ENCODE peak calls at places on chromosome 3, in eight cellular contexts. M is stomach, U is tibial nerve, D is A549, H is ovary, C is SK-N-SH, S is esophagus muscularis mucosa, L is sigmoid colon. R is an unnamed sample.

GRCh38 chr3:110485389-110485788 is 586.2 kb upstream of the NECTIN3 start:
- DNase-seq in M (no peak), U (no peak), D (no peak), H (no peak), C (no peak), S (no peak), L (no peak), R (no peak)

GRCh38 chr3:186057594-186057993 is 51.3 kb downstream of the ETV5 start:
- DNase-seq in M (no peak), U (no peak), D (peak), H (no peak), C (no peak), S (no peak), L (no peak), R (no peak)

GRCh38 chr3:188345223-188345622 is 191.3 kb downstream of the LPP start:
- DNase-seq in M (no peak), U (no peak), D (no peak), H (no peak), C (no peak), S (no peak), L (no peak), R (no peak)

GRCh38 chr3:141412936-141413354 is 44.6 kb downstream of the ZBTB38 start:
- DNase-seq in M (peak), U (peak), D (peak), H (peak), C (no peak), S (peak), L (peak), R (peak)

GRCh38 chr3:156781310-156782230 is 44.6 kb upstream of the LEKR1 start:
- DNase-seq in M (peak), U (no peak), D (peak), H (no peak), C (no peak), S (no peak), L (no peak), R (no peak)

GRCh38 chr3:184788751-184789150 is 23.2 kb upstream of the VPS8 start:
- DNase-seq in M (no peak), U (no peak), D (no peak), H (no peak), C (peak), S (no peak), L (no peak), R (no peak)

GRCh38 chr3:190618349-190619030 is 104.6 kb downstream of the IL1RAP start:
- DNase-seq in M (no peak), U (no peak), D (no peak), H (no peak), C (no peak), S (no peak), L (no peak), R (no peak)

GRCh38 chr3:120688121-120688520 is 6.1 kb upstream of the HGD start:
- DNase-seq in M (no peak), U (no peak), D (no peak), H (no peak), C (no peak), S (no peak), L (no peak), R (no peak)

GRCh38 chr3:190281308-190282051 is 40.8 kb downstream of the CLDN1 start:
- DNase-seq in M (no peak), U (no peak), D (no peak), H (peak), C (no peak), S (no peak), L (no peak), R (no peak)

GRCh38 chr3:88031543-88032148 is 27.2 kb downstream of the CGGBP1 start:
- DNase-seq in M (no peak), U (no peak), D (no peak), H (no peak), C (no peak), S (no peak), L (no peak), R (no peak)

GRCh38 chr3:111072016-111072891 is 638 bp downstream of the NECTIN3 start:
- DNase-seq in M (peak), U (no peak), D (peak), H (peak), C (no peak), S (no peak), L (peak), R (peak)

DNA sequence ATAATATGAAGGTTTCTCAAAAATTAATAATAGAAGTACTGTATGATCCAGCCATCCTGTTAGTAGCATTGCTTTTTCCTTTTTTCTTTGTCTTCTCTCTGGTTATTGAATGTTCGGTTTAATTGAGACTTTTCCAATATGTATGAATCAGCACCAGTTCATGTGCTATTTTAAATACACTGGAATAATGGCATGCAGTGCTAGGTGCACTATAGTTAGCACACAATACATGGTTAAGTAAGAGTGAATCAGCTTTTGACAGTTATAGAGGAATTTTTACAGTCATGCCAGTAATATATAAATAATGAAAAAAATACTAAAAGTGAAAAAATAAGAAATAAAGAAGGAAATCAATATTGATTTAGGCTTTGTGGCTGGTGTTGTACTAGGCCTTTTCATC is 113.8 kb upstream of the STRIT1 start:
- DNase-seq in M (no peak), U (no peak), D (no peak), H (no peak), C (no peak), S (no peak), L (no peak), R (no peak)
- TF ChIP-seq EP300 in M (no peak), U (no peak), D (no peak), H (no peak), C (no peak), S (no peak), L (no peak), R (no peak)

GRCh38 chr3:101479022-101479421 is 34.0 kb downstream of the SENP7 start:
- DNase-seq in M (no peak), U (no peak), D (no peak), H (no peak), C (no peak), S (no peak), L (no peak), R (no peak)

GRCh38 chr3:101484805-101485620 is 28.0 kb downstream of the SENP7 start:
- DNase-seq in M (no peak), U (no peak), D (peak), H (no peak), C (no peak), S (no peak), L (no peak), R (no peak)
- TF ChIP-seq EP300 in M (no peak), U (no peak), D (no peak), H (no peak), C (no peak), S (no peak), L (no peak), R (no peak)

GRCh38 chr3:58167431-58168351 is 43.1 kb downstream of the DNASE1L3 start:
- DNase-seq in M (peak), U (peak), D (peak), H (peak), C (peak), S (no peak), L (peak), R (peak)
- TF ChIP-seq EP300 in M (no peak), U (peak), D (no peak), H (no peak), C (no peak), S (no peak), L (no peak), R (no peak)

DNA sequence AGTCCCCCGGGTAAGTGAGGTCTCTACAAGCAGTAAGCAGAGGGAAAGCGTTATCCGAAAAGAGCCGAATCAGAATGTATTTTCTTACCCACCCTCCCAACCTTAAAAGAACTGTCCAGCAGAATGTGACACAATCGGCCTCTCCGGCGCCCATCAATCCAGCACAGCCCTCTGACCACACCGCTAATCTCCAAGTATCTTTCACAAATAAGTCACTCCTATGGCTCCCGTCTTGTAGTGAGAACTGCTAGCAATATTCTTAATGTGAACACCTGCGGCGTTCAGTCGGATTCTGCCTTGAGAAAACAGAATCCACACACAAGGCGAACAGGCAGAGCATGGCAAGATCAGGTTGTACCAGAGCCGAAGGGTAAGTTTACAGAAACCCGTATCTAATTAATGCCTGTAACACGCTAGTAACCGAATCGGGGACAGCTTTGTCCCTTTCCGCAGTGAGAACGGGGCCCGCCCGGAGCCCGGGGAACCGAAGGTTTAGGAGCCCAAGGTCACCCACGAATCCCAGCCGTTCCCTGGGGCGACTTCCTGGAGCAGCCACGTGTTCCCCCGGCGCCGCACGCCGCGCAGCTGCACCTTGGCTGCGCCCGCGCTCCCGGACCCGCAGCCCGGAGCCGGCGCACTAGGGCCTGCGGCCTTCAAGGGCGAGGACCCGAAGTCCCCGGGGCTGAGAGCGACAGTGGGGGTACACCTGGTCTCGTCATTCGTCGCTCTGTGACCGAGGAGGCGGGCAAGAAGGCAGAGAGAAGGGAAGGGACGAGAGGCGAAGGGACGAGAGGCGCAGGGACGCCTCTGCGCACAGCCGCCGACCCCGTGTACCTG is 675 bp downstream of the TFRC start:
- DNase-seq in M (peak), U (no peak), D (peak), H (peak), C (peak), S (no peak), L (peak), R (peak)
- TF ChIP-seq EP300 in M (no peak), U (no peak), D (no peak), H (no peak), C (no peak), S (no peak), L (no peak), R (no peak)

GRCh38 chr3:7305561-7305960 is 444.6 kb downstream of the GRM7 start:
- DNase-seq in M (no peak), U (no peak), D (no peak), H (no peak), C (no peak), S (no peak), L (no peak), R (no peak)
- TF ChIP-seq EP300 in M (no peak), U (no peak), D (no peak), H (no peak), C (no peak), S (no peak), L (no peak), R (no peak)

GRCh38 chr3:11445883-11446282 is 173.7 kb downstream of the ATG7 start:
- DNase-seq in M (no peak), U (no peak), D (no peak), H (peak), C (no peak), S (no peak), L (no peak), R (no peak)
- TF ChIP-seq EP300 in M (no peak), U (no peak), D (no peak), H (no peak), C (no peak), S (no peak), L (no peak), R (no peak)

DNA sequence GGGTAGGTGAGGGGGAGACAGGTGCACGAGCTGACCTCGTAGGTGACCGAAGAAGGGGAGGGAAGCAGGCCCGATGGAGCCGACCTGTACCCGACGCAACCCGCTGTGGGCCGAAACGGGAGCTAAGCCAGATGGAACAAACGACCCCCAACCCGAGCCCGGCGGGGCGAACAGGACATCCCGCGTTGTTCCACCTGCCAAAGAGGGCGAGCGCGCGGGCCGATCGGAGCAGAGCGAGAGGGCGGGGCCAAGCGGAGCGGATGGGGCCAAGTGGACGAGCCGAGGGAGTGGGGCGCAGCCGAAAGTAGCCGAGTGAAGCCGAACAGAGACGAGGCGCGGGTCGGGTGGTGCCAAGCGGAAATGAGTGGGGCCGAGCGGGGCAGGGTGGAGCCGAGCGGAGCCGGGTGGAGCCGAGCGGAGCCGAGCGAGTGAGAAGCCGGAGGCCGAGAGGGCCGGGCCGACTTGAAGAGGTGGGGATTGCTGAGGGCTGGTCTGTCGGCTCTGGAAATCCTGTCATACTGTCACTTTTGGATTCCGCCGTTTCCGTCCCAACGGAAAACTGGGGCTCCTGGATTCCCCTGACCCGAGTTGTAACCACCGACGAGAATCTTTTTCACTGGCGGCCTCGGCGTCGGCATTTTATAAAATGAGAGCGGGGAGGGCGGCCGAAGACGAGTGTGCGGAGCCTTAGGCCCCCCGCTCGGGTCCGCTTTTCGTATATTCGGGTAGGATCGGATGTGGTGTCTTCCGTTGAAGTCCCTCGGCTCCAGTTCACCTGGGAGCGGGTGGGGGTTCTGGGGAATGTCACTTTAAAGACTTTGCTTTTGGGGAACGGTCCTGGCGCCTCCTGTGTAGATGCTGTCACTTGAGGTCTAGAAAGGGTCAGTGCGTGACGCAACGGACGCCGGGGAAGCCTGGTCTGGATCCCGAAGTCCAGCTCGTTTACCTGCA is 15.6 kb upstream of the WNT7A start:
- DNase-seq in M (peak), U (peak), D (peak), H (peak), C (peak), S (peak), L (peak), R (peak)
- TF ChIP-seq EP300 in M (no peak), U (peak), D (no peak), H (no peak), C (no peak), S (no peak), L (no peak), R (no peak)

DNA sequence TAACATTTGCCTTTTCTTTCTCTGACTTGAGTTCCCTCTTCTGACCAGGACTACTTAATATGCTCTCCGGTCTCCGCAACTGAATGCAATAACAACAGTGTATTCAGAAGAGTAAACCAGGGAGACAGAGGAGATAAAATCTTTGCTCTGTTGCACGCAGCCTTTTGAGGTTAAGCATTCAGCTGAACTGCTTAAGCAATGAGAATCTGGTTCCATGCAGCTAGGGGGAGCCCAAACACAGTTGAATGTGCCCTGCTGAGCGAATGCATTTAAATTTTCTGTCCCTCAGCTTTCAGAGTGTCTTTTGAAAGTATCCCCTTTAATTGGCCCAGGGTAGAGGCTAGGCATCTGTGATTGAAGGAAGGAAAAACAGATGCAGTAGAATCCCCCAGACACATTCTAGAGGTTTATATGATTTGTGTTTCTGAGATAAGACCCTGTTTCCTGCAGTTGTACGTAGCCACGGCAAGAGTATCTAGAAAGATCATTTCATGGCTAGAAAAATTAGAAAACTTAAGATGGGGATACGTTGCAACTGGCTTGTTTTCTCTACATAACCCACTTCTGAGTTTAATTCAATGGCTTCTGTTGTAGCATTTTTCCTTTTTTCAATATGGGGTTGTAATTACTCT is 309.6 kb downstream of the TUSC7 start:
- DNase-seq in M (peak), U (peak), D (peak), H (peak), C (peak), S (no peak), L (peak), R (peak)
- TF ChIP-seq EP300 in M (no peak), U (no peak), D (no peak), H (no peak), C (no peak), S (no peak), L (no peak), R (no peak)

GRCh38 chr3:48474619-48475018 is 28.1 kb downstream of the ATRIP start:
- DNase-seq in M (no peak), U (no peak), D (no peak), H (no peak), C (peak), S (no peak), L (peak), R (no peak)
- TF ChIP-seq EP300 in M (no peak), U (no peak), D (no peak), H (no peak), C (no peak), S (no peak), L (no peak), R (no peak)

R was measured in transverse colon.